ENCODE peak calls at places on chromosomes 6 and 20, in nine cellular contexts. One of them, this sample, is unnamed.

GRCh38 chr20:22579711-22580697 is 4.4 kb downstream of the FOXA2 start:
- DNase-seq in SK-N-SH: no peak
- DNase-seq in HCT116: no peak
- DNase-seq in spleen: no peak
- DNase-seq in upper lobe of left lung: no peak
- DNase-seq in endothelial cell of umbilical vein: no peak
- DNase-seq in SK-N-MC: no peak
- DNase-seq in breast epithelium: no peak
- DNase-seq in H1: peak; percentile 63
- DNase-seq in this sample: peak; percentile 53

GRCh38 chr6:106442351-106442750 is 81.8 kb downstream of the CRYBG1 start:
- DNase-seq in SK-N-SH: no peak
- DNase-seq in HCT116: no peak
- DNase-seq in spleen: no peak
- DNase-seq in upper lobe of left lung: no peak
- DNase-seq in endothelial cell of umbilical vein: no peak
- DNase-seq in SK-N-MC: no peak
- DNase-seq in breast epithelium: no peak
- DNase-seq in H1: no peak
- DNase-seq in this sample: no peak

GRCh38 chr20:21608777-21609176 is 94.9 kb upstream of the NKX2-2 start:
- DNase-seq in SK-N-SH: no peak
- DNase-seq in HCT116: no peak
- DNase-seq in spleen: no peak
- DNase-seq in upper lobe of left lung: no peak
- DNase-seq in endothelial cell of umbilical vein: no peak
- DNase-seq in SK-N-MC: no peak
- DNase-seq in breast epithelium: no peak
- DNase-seq in H1: no peak
- DNase-seq in this sample: no peak

GRCh38 chr20:51497542-51498467 is 44.7 kb downstream of the NFATC2 start:
- DNase-seq in SK-N-SH: no peak
- DNase-seq in HCT116: no peak
- DNase-seq in spleen: peak; percentile 80
- DNase-seq in upper lobe of left lung: no peak
- DNase-seq in endothelial cell of umbilical vein: peak; percentile 26
- DNase-seq in SK-N-MC: peak; percentile 44
- DNase-seq in breast epithelium: peak; percentile 47
- DNase-seq in H1: no peak
- DNase-seq in this sample: no peak

GRCh38 chr20:24465730-24466129 is 3.7 kb upstream of the SYNDIG1 start:
- DNase-seq in SK-N-SH: no peak
- DNase-seq in HCT116: no peak
- DNase-seq in spleen: no peak
- DNase-seq in upper lobe of left lung: no peak
- DNase-seq in endothelial cell of umbilical vein: no peak
- DNase-seq in SK-N-MC: no peak
- DNase-seq in breast epithelium: no peak
- DNase-seq in H1: no peak
- DNase-seq in this sample: no peak

GRCh38 chr20:33233129-33233774 is 2.5 kb upstream of the BPIFA1 start:
- DNase-seq in SK-N-SH: peak; percentile 40
- DNase-seq in HCT116: no peak
- DNase-seq in spleen: no peak
- DNase-seq in upper lobe of left lung: no peak
- DNase-seq in endothelial cell of umbilical vein: no peak
- DNase-seq in SK-N-MC: no peak
- DNase-seq in breast epithelium: no peak
- DNase-seq in H1: peak; percentile 54
- DNase-seq in this sample: no peak

GRCh38 chr6:30591008-30591407 is 19.8 kb downstream of the ABCF1 start:
- DNase-seq in SK-N-SH: no peak
- DNase-seq in HCT116: no peak
- DNase-seq in spleen: no peak
- DNase-seq in upper lobe of left lung: no peak
- DNase-seq in endothelial cell of umbilical vein: peak; percentile 49
- DNase-seq in SK-N-MC: no peak
- DNase-seq in breast epithelium: no peak
- DNase-seq in H1: no peak
- DNase-seq in this sample: no peak

GRCh38 chr6:145453376-145453775 is 281.9 kb downstream of the EPM2A start:
- DNase-seq in SK-N-SH: peak; percentile 9
- DNase-seq in HCT116: peak; percentile 12
- DNase-seq in spleen: no peak
- DNase-seq in upper lobe of left lung: no peak
- DNase-seq in endothelial cell of umbilical vein: peak; percentile 68
- DNase-seq in SK-N-MC: peak; percentile 45
- DNase-seq in breast epithelium: no peak
- DNase-seq in H1: no peak
- DNase-seq in this sample: no peak

GRCh38 chr20:52484438-52484837 is 292.9 kb upstream of the ZFP64 start:
- DNase-seq in SK-N-SH: no peak
- DNase-seq in HCT116: no peak
- DNase-seq in spleen: no peak
- DNase-seq in upper lobe of left lung: no peak
- DNase-seq in endothelial cell of umbilical vein: no peak
- DNase-seq in SK-N-MC: no peak
- DNase-seq in breast epithelium: no peak
- DNase-seq in H1: no peak
- DNase-seq in this sample: no peak

GRCh38 chr6:10733863-10734262 is 11.0 kb downstream of the TMEM14C start:
- DNase-seq in SK-N-SH: no peak
- DNase-seq in HCT116: no peak
- DNase-seq in spleen: no peak
- DNase-seq in upper lobe of left lung: no peak
- DNase-seq in endothelial cell of umbilical vein: no peak
- DNase-seq in SK-N-MC: no peak
- DNase-seq in breast epithelium: no peak
- DNase-seq in H1: no peak
- DNase-seq in this sample: no peak

GRCh38 chr6:2733324-2733723 is 17.4 kb downstream of the MYLK4 start:
- DNase-seq in SK-N-SH: no peak
- DNase-seq in HCT116: no peak
- DNase-seq in spleen: peak; percentile 90
- DNase-seq in upper lobe of left lung: no peak
- DNase-seq in endothelial cell of umbilical vein: no peak
- DNase-seq in SK-N-MC: no peak
- DNase-seq in breast epithelium: no peak
- DNase-seq in H1: no peak
- DNase-seq in this sample: peak; percentile 39

GRCh38 chr6:167219967-167220512 is 62.3 kb upstream of the GPR31 start:
- DNase-seq in SK-N-SH: no peak
- DNase-seq in HCT116: no peak
- DNase-seq in spleen: no peak
- DNase-seq in upper lobe of left lung: no peak
- DNase-seq in endothelial cell of umbilical vein: no peak
- DNase-seq in SK-N-MC: no peak
- DNase-seq in breast epithelium: no peak
- DNase-seq in H1: no peak
- DNase-seq in this sample: no peak

GRCh38 chr20:47244451-47244850 is 112.0 kb downstream of the ZMYND8 start:
- DNase-seq in SK-N-SH: no peak
- DNase-seq in HCT116: no peak
- DNase-seq in spleen: no peak
- DNase-seq in upper lobe of left lung: no peak
- DNase-seq in endothelial cell of umbilical vein: no peak
- DNase-seq in SK-N-MC: no peak
- DNase-seq in breast epithelium: no peak
- DNase-seq in H1: no peak
- DNase-seq in this sample: no peak

GRCh38 chr6:116447052-116447451 is 14.1 kb upstream of the CALHM6 start:
- DNase-seq in SK-N-SH: no peak
- DNase-seq in HCT116: no peak
- DNase-seq in spleen: no peak
- DNase-seq in upper lobe of left lung: no peak
- DNase-seq in endothelial cell of umbilical vein: peak; percentile 59
- DNase-seq in SK-N-MC: no peak
- DNase-seq in breast epithelium: no peak
- DNase-seq in H1: no peak
- DNase-seq in this sample: no peak

GRCh38 chr6:55868910-55869479 is 6.4 kb downstream of the BMP5 start:
- DNase-seq in SK-N-SH: no peak
- DNase-seq in HCT116: peak; percentile 2
- DNase-seq in spleen: no peak
- DNase-seq in upper lobe of left lung: no peak
- DNase-seq in endothelial cell of umbilical vein: no peak
- DNase-seq in SK-N-MC: no peak
- DNase-seq in breast epithelium: peak; percentile 23
- DNase-seq in H1: no peak
- DNase-seq in this sample: no peak

GRCh38 chr20:47764154-47764734 is 21.0 kb downstream of the SULF2 start:
- DNase-seq in SK-N-SH: peak; percentile 46
- DNase-seq in HCT116: no peak
- DNase-seq in spleen: no peak
- DNase-seq in upper lobe of left lung: no peak
- DNase-seq in endothelial cell of umbilical vein: no peak
- DNase-seq in SK-N-MC: no peak
- DNase-seq in breast epithelium: no peak
- DNase-seq in H1: no peak
- DNase-seq in this sample: no peak

GRCh38 chr6:89494131-89494793 is 61.3 kb downstream of the ANKRD6 start:
- DNase-seq in SK-N-SH: no peak
- DNase-seq in HCT116: no peak
- DNase-seq in spleen: no peak
- DNase-seq in upper lobe of left lung: no peak
- DNase-seq in endothelial cell of umbilical vein: no peak
- DNase-seq in SK-N-MC: no peak
- DNase-seq in breast epithelium: no peak
- DNase-seq in H1: no peak
- DNase-seq in this sample: no peak

GRCh38 chr6:44504321-44504761 is 116.8 kb downstream of the CDC5L start:
- DNase-seq in SK-N-SH: no peak
- DNase-seq in HCT116: no peak
- DNase-seq in spleen: no peak
- DNase-seq in upper lobe of left lung: no peak
- DNase-seq in endothelial cell of umbilical vein: no peak
- DNase-seq in SK-N-MC: no peak
- DNase-seq in breast epithelium: no peak
- DNase-seq in H1: peak; percentile 1
- DNase-seq in this sample: no peak

GRCh38 chr6:43286995-43287716 is 10.9 kb upstream of the SLC22A7 start:
- DNase-seq in SK-N-SH: no peak
- DNase-seq in HCT116: no peak
- DNase-seq in spleen: peak; percentile 23
- DNase-seq in upper lobe of left lung: no peak
- DNase-seq in endothelial cell of umbilical vein: no peak
- DNase-seq in SK-N-MC: no peak
- DNase-seq in breast epithelium: no peak
- DNase-seq in H1: no peak
- DNase-seq in this sample: no peak
- TF ChIP-seq POLR2AphosphoS5 in SK-N-SH: no peak
- TF ChIP-seq POLR2AphosphoS5 in HCT116: no peak
- TF ChIP-seq POLR2AphosphoS5 in spleen: no peak
- TF ChIP-seq POLR2AphosphoS5 in upper lobe of left lung: no peak
- TF ChIP-seq POLR2AphosphoS5 in endothelial cell of umbilical vein: no peak
- TF ChIP-seq POLR2AphosphoS5 in SK-N-MC: no peak
- TF ChIP-seq POLR2AphosphoS5 in breast epithelium: no peak
- TF ChIP-seq POLR2AphosphoS5 in H1: no peak
- TF ChIP-seq POLR2AphosphoS5 in this sample: no peak

GRCh38 chr6:27468334-27468733 is 4.6 kb downstream of the ZNF184 start:
- DNase-seq in SK-N-SH: no peak
- DNase-seq in HCT116: no peak
- DNase-seq in spleen: no peak
- DNase-seq in upper lobe of left lung: no peak
- DNase-seq in endothelial cell of umbilical vein: no peak
- DNase-seq in SK-N-MC: no peak
- DNase-seq in breast epithelium: no peak
- DNase-seq in H1: no peak
- DNase-seq in this sample: no peak
- H3K9me3 ChIP-seq in SK-N-SH: peaks cover 5% of the 10 kb centered on the region
- H3K9me3 ChIP-seq in HCT116: peaks cover 21% of the 10 kb centered on the region
- H3K9me3 ChIP-seq in spleen: no peaks in the 10 kb centered on the region
- H3K9me3 ChIP-seq in upper lobe of left lung: no peaks in the 10 kb centered on the region
- H3K9me3 ChIP-seq in endothelial cell of umbilical vein: no peaks in the 10 kb centered on the region
- H3K9me3 ChIP-seq in SK-N-MC: peaks cover 38% of the 10 kb centered on the region
- H3K9me3 ChIP-seq in breast epithelium: no peaks in the 10 kb centered on the region
- H3K9me3 ChIP-seq in H1: no peaks in the 10 kb centered on the region
- H3K9me3 ChIP-seq in this sample: no peaks in the 10 kb centered on the region

DNA sequence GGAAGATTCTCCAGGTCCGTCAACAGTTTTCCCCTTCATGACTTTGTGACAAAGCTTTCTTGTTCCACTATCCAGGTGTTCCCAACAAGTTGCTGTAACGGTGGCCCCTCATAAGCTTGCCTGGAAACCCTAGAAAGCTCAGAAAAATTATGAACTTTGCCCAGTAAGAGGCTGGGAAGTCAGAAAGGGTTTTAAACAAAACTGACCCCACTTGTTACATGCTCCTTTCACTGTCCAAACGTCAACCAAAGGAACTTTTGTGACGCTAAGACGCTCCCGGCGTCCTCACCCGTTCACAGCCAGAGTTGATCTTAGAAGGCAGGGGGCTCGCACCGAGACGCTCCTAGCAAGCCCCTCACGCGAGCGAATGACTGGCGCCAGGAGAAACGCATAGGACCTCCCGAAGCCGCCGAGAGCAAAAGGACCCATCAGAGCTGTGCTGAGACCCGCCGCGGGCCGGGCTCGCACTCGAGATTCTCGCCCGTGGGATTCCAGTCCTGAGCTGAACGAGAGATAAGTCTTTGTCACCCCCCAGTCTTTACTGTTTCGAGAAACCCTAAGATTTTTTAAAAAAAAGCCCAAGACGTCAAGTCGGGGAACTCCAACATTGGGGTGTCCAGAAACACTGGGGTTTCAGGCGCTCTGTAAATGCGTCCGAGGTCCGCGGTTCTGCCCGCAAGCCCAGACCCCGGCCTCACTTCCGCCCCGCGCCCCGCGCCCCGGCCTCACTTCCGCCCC is 541 bp upstream of the ACAT2 start:
- DNase-seq in SK-N-SH: peak; percentile 36
- DNase-seq in HCT116: no peak
- DNase-seq in spleen: peak; percentile 89
- DNase-seq in upper lobe of left lung: no peak
- DNase-seq in endothelial cell of umbilical vein: peak; percentile 58
- DNase-seq in SK-N-MC: no peak
- DNase-seq in breast epithelium: no peak
- DNase-seq in H1: peak; percentile 59
- DNase-seq in this sample: peak; percentile 29
- TF ChIP-seq POLR2AphosphoS5 in SK-N-SH: no peak
- TF ChIP-seq POLR2AphosphoS5 in HCT116: no peak
- TF ChIP-seq POLR2AphosphoS5 in spleen: no peak
- TF ChIP-seq POLR2AphosphoS5 in upper lobe of left lung: no peak
- TF ChIP-seq POLR2AphosphoS5 in endothelial cell of umbilical vein: no peak
- TF ChIP-seq POLR2AphosphoS5 in SK-N-MC: no peak
- TF ChIP-seq POLR2AphosphoS5 in breast epithelium: no peak
- TF ChIP-seq POLR2AphosphoS5 in H1: no peak
- TF ChIP-seq POLR2AphosphoS5 in this sample: no peak

GRCh38 chr20:56111951-56112730 is 106.8 kb upstream of the CBLN4 start:
- DNase-seq in SK-N-SH: no peak
- DNase-seq in HCT116: no peak
- DNase-seq in spleen: no peak
- DNase-seq in upper lobe of left lung: no peak
- DNase-seq in endothelial cell of umbilical vein: no peak
- DNase-seq in SK-N-MC: no peak
- DNase-seq in breast epithelium: no peak
- DNase-seq in H1: no peak
- DNase-seq in this sample: no peak
- H3K9me3 ChIP-seq in SK-N-SH: no peaks in the 10 kb centered on the region
- H3K9me3 ChIP-seq in HCT116: peaks cover 6% of the 10 kb centered on the region
- H3K9me3 ChIP-seq in spleen: no peaks in the 10 kb centered on the region
- H3K9me3 ChIP-seq in upper lobe of left lung: no peaks in the 10 kb centered on the region
- H3K9me3 ChIP-seq in endothelial cell of umbilical vein: peaks cover 5% of the 10 kb centered on the region
- H3K9me3 ChIP-seq in SK-N-MC: no peaks in the 10 kb centered on the region
- H3K9me3 ChIP-seq in breast epithelium: no peaks in the 10 kb centered on the region
- H3K9me3 ChIP-seq in H1: peaks cover 53% of the 10 kb centered on the region
- H3K9me3 ChIP-seq in this sample: no peaks in the 10 kb centered on the region

GRCh38 chr20:4973330-4974097 is 27.8 kb downstream of the SLC23A2 start:
- DNase-seq in SK-N-SH: no peak
- DNase-seq in HCT116: no peak
- DNase-seq in spleen: peak; percentile 85
- DNase-seq in upper lobe of left lung: no peak
- DNase-seq in endothelial cell of umbilical vein: peak; percentile 95
- DNase-seq in SK-N-MC: no peak
- DNase-seq in breast epithelium: no peak
- DNase-seq in H1: no peak
- DNase-seq in this sample: peak; percentile 43
- TF ChIP-seq POLR2AphosphoS5 in SK-N-SH: no peak
- TF ChIP-seq POLR2AphosphoS5 in HCT116: no peak
- TF ChIP-seq POLR2AphosphoS5 in spleen: peak; percentile 76
- TF ChIP-seq POLR2AphosphoS5 in upper lobe of left lung: no peak
- TF ChIP-seq POLR2AphosphoS5 in endothelial cell of umbilical vein: peak; percentile 42
- TF ChIP-seq POLR2AphosphoS5 in SK-N-MC: no peak
- TF ChIP-seq POLR2AphosphoS5 in breast epithelium: no peak
- TF ChIP-seq POLR2AphosphoS5 in H1: no peak
- TF ChIP-seq POLR2AphosphoS5 in this sample: peak; percentile 47